ENCODE peak calls at places on chromosome X, in five cellular contexts. U, H, A, X and D are unnamed samples.

GRCh38 chrX:120235284-120235683 is 15.3 kb upstream of the ZBTB33 start:
- DNase-seq in U (no peak), H (no peak), A (no peak), X (no peak), D (no peak)

GRCh38 chrX:9897761-9898161 is 69.4 kb upstream of the CLDN34 start:
- DNase-seq in U (no peak), H (no peak), A (no peak), X (peak), D (no peak)

GRCh38 chrX:15675490-15675921 is 10.9 kb upstream of the CLTRN start:
- DNase-seq in U (peak), H (peak), A (peak), X (peak), D (peak)

GRCh38 chrX:80751456-80751855 is 58.2 kb downstream of the BRWD3 start:
- DNase-seq in U (no peak), H (no peak), A (no peak), X (no peak), D (no peak)

GRCh38 chrX:68710870-68711576 is 63.6 kb downstream of the STARD8 start:
- DNase-seq in U (no peak), H (no peak), A (peak), X (peak), D (no peak)

GRCh38 chrX:21958187-21958586 is 17.7 kb downstream of the SMS start:
- DNase-seq in U (no peak), H (no peak), A (no peak), X (no peak), D (no peak)

GRCh38 chrX:151019837-151020236 is 36.7 kb downstream of the HMGB3 start:
- DNase-seq in U (no peak), H (no peak), A (no peak), X (peak), D (no peak)

GRCh38 chrX:153669174-153669890 is 4.3 kb downstream of the PNCK start:
- DNase-seq in U (no peak), H (peak), A (no peak), X (no peak), D (no peak)

GRCh38 chrX:105460366-105460765 is 239.9 kb upstream of the TEX13A start:
- DNase-seq in U (no peak), H (no peak), A (no peak), X (no peak), D (no peak)

GRCh38 chrX:65726708-65727107 is 59.3 kb downstream of the MSN start:
- DNase-seq in U (no peak), H (no peak), A (no peak), X (no peak), D (no peak)

GRCh38 chrX:153877571-153878261 is 8.3 kb downstream of the L1CAM start:
- DNase-seq in U (no peak), H (no peak), A (no peak), X (no peak), D (no peak)

GRCh38 chrX:103530540-103530939 is 11.3 kb upstream of the RAB40A start:
- DNase-seq in U (no peak), H (no peak), A (no peak), X (no peak), D (no peak)

GRCh38 chrX:53695901-53696300 is 9.4 kb upstream of the HUWE1 start:
- DNase-seq in U (no peak), H (no peak), A (no peak), X (no peak), D (no peak)

GRCh38 chrX:78618987-78619386 is 40.1 kb downstream of the RTL3 start:
- DNase-seq in U (no peak), H (no peak), A (no peak), X (no peak), D (no peak)

GRCh38 chrX:40006025-40007017 is 91.4 kb downstream of the BCOR start:
- DNase-seq in U (no peak), H (peak), A (no peak), X (peak), D (peak)

GRCh38 chrX:55072286-55072685 is 2.5 kb upstream of the PAGE2B start:
- DNase-seq in U (no peak), H (no peak), A (no peak), X (no peak), D (no peak)

GRCh38 chrX:154125356-154126040 is 18.5 kb upstream of the OPN1LW start:
- DNase-seq in U (no peak), H (no peak), A (no peak), X (no peak), D (peak)

GRCh38 chrX:123698979-123699378 is 33.9 kb downstream of the THOC2 start:
- DNase-seq in U (no peak), H (no peak), A (no peak), X (peak), D (no peak)